ENCODE peak calls at places on chromosomes 5 and 9, in nine cellular contexts. One of them, this sample, is unnamed.

GRCh38 chr5:157915638-157916037 is 56.7 kb upstream of the CLINT1 start:
- DNase-seq in germinal center: no peak
- DNase-seq in OCI-M1: peak; percentile 14
- DNase-seq in activated CD4-positive, alpha-beta T cell treated with anti-CD3 and anti-CD28 coated beads, Interleukin-2, amount 50 U/mL, for 1 hour: no peak
- DNase-seq in Kasumi-1: no peak
- DNase-seq in skeletal muscle cell: peak; percentile 26
- DNase-seq in neural crest cell: no peak
- DNase-seq in head of caudate nucleus: peak; percentile 70
- DNase-seq in adrenal gland: peak; percentile 95
- DNase-seq in this sample: no peak

GRCh38 chr9:27413507-27414214 is 110.4 kb upstream of the IFNK start:
- DNase-seq in germinal center: no peak
- DNase-seq in OCI-M1: peak; percentile 43
- DNase-seq in activated CD4-positive, alpha-beta T cell treated with anti-CD3 and anti-CD28 coated beads, Interleukin-2, amount 50 U/mL, for 1 hour: no peak
- DNase-seq in Kasumi-1: no peak
- DNase-seq in skeletal muscle cell: no peak
- DNase-seq in neural crest cell: no peak
- DNase-seq in head of caudate nucleus: no peak
- DNase-seq in adrenal gland: no peak
- DNase-seq in this sample: no peak

GRCh38 chr5:52837068-52837467 is 49.4 kb downstream of the ITGA1 start:
- DNase-seq in germinal center: no peak
- DNase-seq in OCI-M1: no peak
- DNase-seq in activated CD4-positive, alpha-beta T cell treated with anti-CD3 and anti-CD28 coated beads, Interleukin-2, amount 50 U/mL, for 1 hour: no peak
- DNase-seq in Kasumi-1: no peak
- DNase-seq in skeletal muscle cell: no peak
- DNase-seq in neural crest cell: peak; percentile 6
- DNase-seq in head of caudate nucleus: peak; percentile 13
- DNase-seq in adrenal gland: no peak
- DNase-seq in this sample: no peak

GRCh38 chr9:126499005-126499910 is 114.5 kb upstream of the LMX1B start:
- DNase-seq in germinal center: peak; percentile 50
- DNase-seq in OCI-M1: peak; percentile 69
- DNase-seq in activated CD4-positive, alpha-beta T cell treated with anti-CD3 and anti-CD28 coated beads, Interleukin-2, amount 50 U/mL, for 1 hour: peak; percentile 39
- DNase-seq in Kasumi-1: peak; percentile 43
- DNase-seq in skeletal muscle cell: no peak
- DNase-seq in neural crest cell: peak; percentile 54
- DNase-seq in head of caudate nucleus: no peak
- DNase-seq in adrenal gland: no peak
- DNase-seq in this sample: peak; percentile 68

GRCh38 chr5:151139015-151139414 is 18.6 kb downstream of the ANXA6 start:
- DNase-seq in germinal center: no peak
- DNase-seq in OCI-M1: no peak
- DNase-seq in activated CD4-positive, alpha-beta T cell treated with anti-CD3 and anti-CD28 coated beads, Interleukin-2, amount 50 U/mL, for 1 hour: no peak
- DNase-seq in Kasumi-1: no peak
- DNase-seq in skeletal muscle cell: no peak
- DNase-seq in neural crest cell: no peak
- DNase-seq in head of caudate nucleus: no peak
- DNase-seq in adrenal gland: no peak
- DNase-seq in this sample: peak; percentile 39

GRCh38 chr5:16234598-16234997 is 55.0 kb upstream of the MARCHF11 start:
- DNase-seq in germinal center: no peak
- DNase-seq in OCI-M1: peak; percentile 26
- DNase-seq in activated CD4-positive, alpha-beta T cell treated with anti-CD3 and anti-CD28 coated beads, Interleukin-2, amount 50 U/mL, for 1 hour: no peak
- DNase-seq in Kasumi-1: no peak
- DNase-seq in skeletal muscle cell: no peak
- DNase-seq in neural crest cell: no peak
- DNase-seq in head of caudate nucleus: no peak
- DNase-seq in adrenal gland: no peak
- DNase-seq in this sample: no peak

GRCh38 chr5:180688326-180689070 is 39.1 kb upstream of the FLT4 start:
- DNase-seq in germinal center: no peak
- DNase-seq in OCI-M1: peak; percentile 16
- DNase-seq in activated CD4-positive, alpha-beta T cell treated with anti-CD3 and anti-CD28 coated beads, Interleukin-2, amount 50 U/mL, for 1 hour: no peak
- DNase-seq in Kasumi-1: no peak
- DNase-seq in skeletal muscle cell: no peak
- DNase-seq in neural crest cell: no peak
- DNase-seq in head of caudate nucleus: peak; percentile 45
- DNase-seq in adrenal gland: no peak
- DNase-seq in this sample: no peak

GRCh38 chr9:108831496-108832178 is 24.1 kb downstream of the ACTL7B start:
- DNase-seq in germinal center: no peak
- DNase-seq in OCI-M1: no peak
- DNase-seq in activated CD4-positive, alpha-beta T cell treated with anti-CD3 and anti-CD28 coated beads, Interleukin-2, amount 50 U/mL, for 1 hour: no peak
- DNase-seq in Kasumi-1: no peak
- DNase-seq in skeletal muscle cell: no peak
- DNase-seq in neural crest cell: no peak
- DNase-seq in head of caudate nucleus: no peak
- DNase-seq in adrenal gland: no peak
- DNase-seq in this sample: no peak

GRCh38 chr9:93612796-93613154 is 36.4 kb downstream of the PHF2 start:
- DNase-seq in germinal center: no peak
- DNase-seq in OCI-M1: no peak
- DNase-seq in activated CD4-positive, alpha-beta T cell treated with anti-CD3 and anti-CD28 coated beads, Interleukin-2, amount 50 U/mL, for 1 hour: no peak
- DNase-seq in Kasumi-1: peak; percentile 40
- DNase-seq in skeletal muscle cell: no peak
- DNase-seq in neural crest cell: no peak
- DNase-seq in head of caudate nucleus: no peak
- DNase-seq in adrenal gland: no peak
- DNase-seq in this sample: no peak

GRCh38 chr5:83096660-83097334 is 19.4 kb downstream of the XRCC4 start:
- DNase-seq in germinal center: no peak
- DNase-seq in OCI-M1: no peak
- DNase-seq in activated CD4-positive, alpha-beta T cell treated with anti-CD3 and anti-CD28 coated beads, Interleukin-2, amount 50 U/mL, for 1 hour: no peak
- DNase-seq in Kasumi-1: no peak
- DNase-seq in skeletal muscle cell: no peak
- DNase-seq in neural crest cell: no peak
- DNase-seq in head of caudate nucleus: no peak
- DNase-seq in adrenal gland: no peak
- DNase-seq in this sample: no peak

GRCh38 chr9:87824216-87824875 is 58.3 kb upstream of the SPATA31E1 start:
- DNase-seq in germinal center: no peak
- DNase-seq in OCI-M1: no peak
- DNase-seq in activated CD4-positive, alpha-beta T cell treated with anti-CD3 and anti-CD28 coated beads, Interleukin-2, amount 50 U/mL, for 1 hour: no peak
- DNase-seq in Kasumi-1: no peak
- DNase-seq in skeletal muscle cell: no peak
- DNase-seq in neural crest cell: no peak
- DNase-seq in head of caudate nucleus: no peak
- DNase-seq in adrenal gland: no peak
- DNase-seq in this sample: no peak

GRCh38 chr5:17398439-17398838 is 99.6 kb upstream of the TAF11L2 start:
- DNase-seq in germinal center: no peak
- DNase-seq in OCI-M1: peak; percentile 86
- DNase-seq in activated CD4-positive, alpha-beta T cell treated with anti-CD3 and anti-CD28 coated beads, Interleukin-2, amount 50 U/mL, for 1 hour: no peak
- DNase-seq in Kasumi-1: peak; percentile 29
- DNase-seq in skeletal muscle cell: peak; percentile 87
- DNase-seq in neural crest cell: no peak
- DNase-seq in head of caudate nucleus: no peak
- DNase-seq in adrenal gland: no peak
- DNase-seq in this sample: no peak

GRCh38 chr9:70475211-70475610 is 60.8 kb upstream of the KLF9 start:
- DNase-seq in germinal center: no peak
- DNase-seq in OCI-M1: no peak
- DNase-seq in activated CD4-positive, alpha-beta T cell treated with anti-CD3 and anti-CD28 coated beads, Interleukin-2, amount 50 U/mL, for 1 hour: no peak
- DNase-seq in Kasumi-1: no peak
- DNase-seq in skeletal muscle cell: no peak
- DNase-seq in neural crest cell: no peak
- DNase-seq in head of caudate nucleus: no peak
- DNase-seq in adrenal gland: no peak
- DNase-seq in this sample: peak; percentile 58

GRCh38 chr5:144469106-144469505 is 298.4 kb downstream of the KCTD16 start:
- DNase-seq in germinal center: no peak
- DNase-seq in OCI-M1: no peak
- DNase-seq in activated CD4-positive, alpha-beta T cell treated with anti-CD3 and anti-CD28 coated beads, Interleukin-2, amount 50 U/mL, for 1 hour: no peak
- DNase-seq in Kasumi-1: no peak
- DNase-seq in skeletal muscle cell: no peak
- DNase-seq in neural crest cell: no peak
- DNase-seq in head of caudate nucleus: no peak
- DNase-seq in adrenal gland: no peak
- DNase-seq in this sample: no peak

GRCh38 chr9:124420991-124421543 is 5.8 kb upstream of the PSMB7 start:
- DNase-seq in germinal center: no peak
- DNase-seq in OCI-M1: no peak
- DNase-seq in activated CD4-positive, alpha-beta T cell treated with anti-CD3 and anti-CD28 coated beads, Interleukin-2, amount 50 U/mL, for 1 hour: no peak
- DNase-seq in Kasumi-1: no peak
- DNase-seq in skeletal muscle cell: no peak
- DNase-seq in neural crest cell: no peak
- DNase-seq in head of caudate nucleus: peak; percentile 57
- DNase-seq in adrenal gland: no peak
- DNase-seq in this sample: peak; percentile 64

GRCh38 chr5:150263801-150264621 is 25.6 kb downstream of the CAMK2A start:
- DNase-seq in germinal center: no peak
- DNase-seq in OCI-M1: no peak
- DNase-seq in activated CD4-positive, alpha-beta T cell treated with anti-CD3 and anti-CD28 coated beads, Interleukin-2, amount 50 U/mL, for 1 hour: no peak
- DNase-seq in Kasumi-1: peak; percentile 36
- DNase-seq in skeletal muscle cell: peak; percentile 66
- DNase-seq in neural crest cell: no peak
- DNase-seq in head of caudate nucleus: peak; percentile 53
- DNase-seq in adrenal gland: peak; percentile 84
- DNase-seq in this sample: no peak

GRCh38 chr5:54988218-54988617 is 2.8 kb upstream of the ESM1 start:
- DNase-seq in germinal center: no peak
- DNase-seq in OCI-M1: no peak
- DNase-seq in activated CD4-positive, alpha-beta T cell treated with anti-CD3 and anti-CD28 coated beads, Interleukin-2, amount 50 U/mL, for 1 hour: no peak
- DNase-seq in Kasumi-1: no peak
- DNase-seq in skeletal muscle cell: no peak
- DNase-seq in neural crest cell: no peak
- DNase-seq in head of caudate nucleus: no peak
- DNase-seq in adrenal gland: no peak
- DNase-seq in this sample: no peak

GRCh38 chr5:128213340-128213739 is 129.8 kb downstream of the SLC12A2 start:
- DNase-seq in germinal center: peak; percentile 9
- DNase-seq in OCI-M1: peak; percentile 39
- DNase-seq in activated CD4-positive, alpha-beta T cell treated with anti-CD3 and anti-CD28 coated beads, Interleukin-2, amount 50 U/mL, for 1 hour: peak; percentile 25
- DNase-seq in Kasumi-1: peak; percentile 76
- DNase-seq in skeletal muscle cell: peak; percentile 32
- DNase-seq in neural crest cell: peak; percentile 65
- DNase-seq in head of caudate nucleus: peak; percentile 36
- DNase-seq in adrenal gland: peak; percentile 79
- DNase-seq in this sample: peak; percentile 16

GRCh38 chr9:88258012-88258411 is 119.7 kb upstream of the SPATA31C2 start:
- DNase-seq in germinal center: no peak
- DNase-seq in OCI-M1: no peak
- DNase-seq in activated CD4-positive, alpha-beta T cell treated with anti-CD3 and anti-CD28 coated beads, Interleukin-2, amount 50 U/mL, for 1 hour: no peak
- DNase-seq in Kasumi-1: no peak
- DNase-seq in skeletal muscle cell: no peak
- DNase-seq in neural crest cell: no peak
- DNase-seq in head of caudate nucleus: no peak
- DNase-seq in adrenal gland: peak; percentile 28
- DNase-seq in this sample: no peak

GRCh38 chr9:34701023-34701768 is 8.7 kb downstream of the CCL21 start:
- DNase-seq in germinal center: peak; percentile 82
- DNase-seq in OCI-M1: peak; percentile 50
- DNase-seq in activated CD4-positive, alpha-beta T cell treated with anti-CD3 and anti-CD28 coated beads, Interleukin-2, amount 50 U/mL, for 1 hour: peak; percentile 71
- DNase-seq in Kasumi-1: peak; percentile 33
- DNase-seq in skeletal muscle cell: peak; percentile 8
- DNase-seq in neural crest cell: peak; percentile 84
- DNase-seq in head of caudate nucleus: peak; percentile 70
- DNase-seq in adrenal gland: peak; percentile 76
- DNase-seq in this sample: peak; percentile 76

This sample was measured in NCI-H1417.